ENCODE peak calls at places on chromosomes 7 and 10, in four cellular contexts. T, F, R and D are unnamed samples.

GRCh38 chr10:86355571-86356038 is 11.0 kb downstream of the GRID1 start:
- DNase-seq in T (peak), F (no peak), R (no peak), D (no peak)

GRCh38 chr7:12623885-12624498 is 53.5 kb downstream of the SCIN start:
- DNase-seq in T (no peak), F (peak), R (no peak), D (no peak)

GRCh38 chr7:107711301-107711700 is 32.6 kb upstream of the CBLL1 start:
- DNase-seq in T (no peak), F (peak), R (no peak), D (no peak)

GRCh38 chr10:114486938-114487814 is 82.9 kb upstream of the AFAP1L2 start:
- DNase-seq in T (no peak), F (peak), R (no peak), D (no peak)

GRCh38 chr7:152336754-152337368 is 98.9 kb downstream of the KMT2C start:
- DNase-seq in T (peak), F (peak), R (no peak), D (no peak)

GRCh38 chr10:77416327-77417135 is 221.1 kb downstream of the KCNMA1 start:
- DNase-seq in T (no peak), F (peak), R (no peak), D (no peak)

GRCh38 chr10:116708386-116708785 is 34.0 kb downstream of the HSPA12A start:
- DNase-seq in T (no peak), F (peak), R (no peak), D (no peak)

GRCh38 chr7:88789480-88790064 is 6.0 kb downstream of the TEX47 start:
- DNase-seq in T (no peak), F (peak), R (no peak), D (no peak)

GRCh38 chr7:128398016-128398840 is 11.6 kb downstream of the IMPDH1 start:
- DNase-seq in T (peak), F (peak), R (no peak), D (no peak)

GRCh38 chr10:123323884-123324283 is 169.7 kb downstream of the BUB3 start:
- DNase-seq in T (no peak), F (no peak), R (no peak), D (no peak)

GRCh38 chr7:93980744-93981479 is 23.2 kb downstream of the BET1 start:
- DNase-seq in T (no peak), F (peak), R (no peak), D (no peak)

GRCh38 chr10:75957321-75957720 is 525.9 kb downstream of the LRMDA start:
- DNase-seq in T (no peak), F (no peak), R (no peak), D (no peak)

GRCh38 chr7:139901840-139902370 is 72.8 kb downstream of the TBXAS1 start:
- DNase-seq in T (no peak), F (no peak), R (no peak), D (no peak)

GRCh38 chr7:99473315-99473596 is 566 bp downstream of the ZNF789 start:
- DNase-seq in T (no peak), F (peak), R (no peak), D (no peak)

GRCh38 chr10:97538401-97538800 is 34.2 kb upstream of the ANKRD2 start:
- DNase-seq in T (no peak), F (peak), R (no peak), D (no peak)

GRCh38 chr10:11016959-11017574 is 605 bp upstream of the CELF2 start:
- DNase-seq in T (no peak), F (no peak), R (no peak), D (no peak)

GRCh38 chr7:128381161-128381821 is 19.8 kb upstream of the PRRT4 start:
- DNase-seq in T (no peak), F (no peak), R (no peak), D (no peak)

GRCh38 chr10:86017841-86018734 is 348.5 kb downstream of the GRID1 start:
- DNase-seq in T (no peak), F (no peak), R (no peak), D (no peak)

GRCh38 chr7:40749877-40750276 is 615.1 kb downstream of the SUGCT start:
- DNase-seq in T (no peak), F (peak), R (no peak), D (no peak)

GRCh38 chr10:58661336-58661735 is 148.7 kb downstream of the BICC1 start:
- DNase-seq in T (no peak), F (peak), R (no peak), D (no peak)

GRCh38 chr7:40804477-40805215 is 669.8 kb downstream of the SUGCT start:
- DNase-seq in T (no peak), F (no peak), R (no peak), D (no peak)

GRCh38 chr10:85593226-85593625 is 773.4 kb downstream of the GRID1 start:
- DNase-seq in T (no peak), F (no peak), R (no peak), D (peak)

GRCh38 chr10:91681361-91682276 is 48.7 kb upstream of the PPP1R3C start:
- DNase-seq in T (no peak), F (no peak), R (no peak), D (no peak)

GRCh38 chr10:21180604-21181003 is 283.5 kb upstream of the NEBL start:
- DNase-seq in T (no peak), F (no peak), R (no peak), D (no peak)

GRCh38 chr7:127678330-127678729 is 26.3 kb downstream of the SND1 start:
- DNase-seq in T (no peak), F (no peak), R (no peak), D (no peak)

GRCh38 chr7:17608114-17608833 is 309.8 kb downstream of the AHR start:
- DNase-seq in T (no peak), F (peak), R (no peak), D (no peak)

GRCh38 chr7:165661-166369 is 26.6 kb upstream of the FAM20C start:
- DNase-seq in T (no peak), F (no peak), R (no peak), D (no peak)

GRCh38 chr7:73367006-73367405 is 39.0 kb downstream of the FKBP6 start:
- DNase-seq in T (no peak), F (no peak), R (no peak), D (no peak)

GRCh38 chr10:110471566-110472139 is 26.1 kb upstream of the DUSP5 start:
- DNase-seq in T (peak), F (peak), R (no peak), D (no peak)

GRCh38 chr7:76358053-76358477 is 726 bp downstream of the YWHAG start:
- DNase-seq in T (peak), F (peak), R (peak), D (no peak)

GRCh38 chr10:13815766-13816165 is 229.0 kb downstream of the PRPF18 start:
- DNase-seq in T (no peak), F (peak), R (no peak), D (no peak)

GRCh38 chr7:83469491-83469890 is 179.4 kb downstream of the SEMA3E start:
- DNase-seq in T (no peak), F (no peak), R (no peak), D (no peak)

GRCh38 chr10:14815681-14816080 is 22.2 kb downstream of the CDNF start:
- DNase-seq in T (no peak), F (peak), R (no peak), D (no peak)

GRCh38 chr10:687583-688286 is 1.7 kb downstream of the DIP2C start:
- DNase-seq in T (no peak), F (no peak), R (no peak), D (no peak)

GRCh38 chr10:23051855-23052309 is 43.5 kb upstream of the MSRB2 start:
- DNase-seq in T (no peak), F (no peak), R (no peak), D (no peak)

GRCh38 chr10:23047201-23048050 is 48.0 kb upstream of the MSRB2 start:
- DNase-seq in T (no peak), F (peak), R (no peak), D (no peak)

GRCh38 chr10:23048191-23048590 is 47.2 kb upstream of the MSRB2 start:
- DNase-seq in T (no peak), F (no peak), R (no peak), D (no peak)

GRCh38 chr10:23053036-23053435 is 42.3 kb upstream of the MSRB2 start:
- DNase-seq in T (no peak), F (no peak), R (no peak), D (no peak)

DNA sequence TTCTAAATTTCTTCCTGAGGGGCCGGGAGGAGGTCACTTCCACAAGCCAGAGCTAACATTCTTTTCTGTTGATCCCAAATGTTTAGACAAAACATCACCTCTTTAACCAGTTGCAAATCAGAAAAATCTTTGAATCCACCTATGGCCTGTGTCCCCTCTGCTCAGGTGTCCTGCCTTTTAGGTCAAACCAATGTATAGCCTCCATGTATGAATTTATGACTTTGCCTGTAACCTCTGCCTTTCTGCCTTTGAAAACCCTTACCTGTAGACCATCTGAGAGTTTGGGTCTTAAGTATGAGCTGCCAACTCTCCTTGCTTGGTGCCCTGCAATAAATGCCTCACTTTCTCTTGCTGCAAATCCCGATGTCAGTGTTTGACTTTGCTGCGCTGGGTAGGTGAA is 44.1 kb upstream of the MSRB2 start:
- DNase-seq in T (no peak), F (no peak), R (no peak), D (no peak)
- TF ChIP-seq POLR2A in T (no peak), F (no peak), R (no peak), D (no peak)

GRCh38 chr10:101001225-101002035 is 1.8 kb downstream of the LZTS2 start:
- DNase-seq in T (peak), F (peak), R (peak), D (peak)
- TF ChIP-seq POLR2A in T (no peak), F (peak), R (peak), D (no peak)

GRCh38 chr10:35765039-35765662 is 123.1 kb upstream of the FZD8 start:
- DNase-seq in T (no peak), F (no peak), R (no peak), D (no peak)
- TF ChIP-seq POLR2A in T (no peak), F (no peak), R (no peak), D (no peak)

DNA sequence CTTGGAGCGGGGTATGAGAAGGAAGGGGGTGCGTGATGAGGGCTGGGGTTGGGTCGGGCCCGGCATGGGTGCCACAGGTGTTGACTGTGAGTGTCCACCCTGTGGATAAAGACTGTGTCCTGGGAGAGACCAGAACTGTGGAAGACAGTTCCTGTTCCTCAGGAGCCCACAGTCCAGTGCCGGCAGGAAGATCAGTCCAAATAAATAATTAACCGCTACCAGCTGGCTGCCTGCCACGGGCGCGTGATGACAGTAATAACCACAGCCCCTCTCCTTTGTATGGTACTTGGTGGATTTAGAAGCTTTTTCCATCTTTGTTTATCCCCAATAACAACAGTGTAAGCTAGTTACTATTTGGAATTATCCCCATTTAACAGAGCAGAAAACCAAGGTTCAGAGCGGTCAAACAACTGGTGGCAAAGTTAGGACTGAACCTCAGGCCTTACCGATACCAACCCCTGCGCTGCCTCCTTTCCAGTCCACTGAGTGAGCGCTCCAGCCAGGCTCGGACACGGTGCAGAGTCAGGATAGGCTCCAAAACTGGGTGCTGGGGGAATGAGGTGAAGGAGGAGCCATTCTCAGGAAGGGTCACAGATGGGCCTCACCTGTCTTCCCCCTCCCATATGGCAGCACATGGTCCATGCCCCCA is 5.1 kb downstream of the ZMIZ1 start:
- DNase-seq in T (peak), F (peak), R (no peak), D (no peak)
- TF ChIP-seq POLR2A in T (peak), F (no peak), R (no peak), D (no peak)

GRCh38 chr10:101694056-101694673 is 805 bp downstream of the FBXW4 start:
- DNase-seq in T (peak), F (peak), R (peak), D (no peak)
- TF ChIP-seq POLR2A in T (peak), F (no peak), R (no peak), D (no peak)